ENCODE peak calls at places on chromosomes 4 and X, in nine cellular contexts. X is A673; Z is neuronal stem cell; P is ascending aorta; M is CD8-positive, alpha-beta T cell; O is endodermal cell; Q is astrocyte; G is prostate gland; J is transverse colon. R is an unnamed sample. For H3K36me3, the result is how much of the 10 kb centered on the place peaks cover.

GRCh38 chr4:106914223-106914622 is 121.9 kb downstream of the DKK2 start:
- DNase-seq in X (no peak), Z (no peak), P (no peak), M (no peak), O (no peak), Q (no peak), G (no peak), J (no peak), R (no peak)

GRCh38 chrX:80879143-80879542 is 69.5 kb upstream of the BRWD3 start:
- DNase-seq in X (peak), Z (no peak), P (no peak), M (no peak), O (no peak), Q (no peak), G (peak), J (no peak), R (no peak)

GRCh38 chr4:63607186-63607872 is 801.9 kb downstream of the TECRL start:
- DNase-seq in X (no peak), Z (no peak), P (no peak), M (no peak), O (no peak), Q (no peak), G (no peak), J (no peak), R (no peak)

GRCh38 chrX:139881572-139881971 is 51.3 kb downstream of the ATP11C start:
- DNase-seq in X (peak), Z (no peak), P (no peak), M (no peak), O (no peak), Q (peak), G (no peak), J (no peak), R (no peak)

GRCh38 chr4:120964596-120964995 is 42.1 kb upstream of the PRDM5 start:
- DNase-seq in X (no peak), Z (peak), P (no peak), M (no peak), O (no peak), Q (no peak), G (no peak), J (no peak), R (no peak)

GRCh38 chrX:131577433-131577832 is 33.6 kb downstream of the OR13H1 start:
- DNase-seq in X (no peak), Z (no peak), P (no peak), M (no peak), O (no peak), Q (no peak), G (no peak), J (no peak), R (no peak)

GRCh38 chr4:135383889-135384288 is 1182.3 kb upstream of the PABPC4L start:
- DNase-seq in X (peak), Z (no peak), P (no peak), M (no peak), O (no peak), Q (no peak), G (no peak), J (no peak), R (no peak)

GRCh38 chrX:56794831-56795230 is 65.8 kb downstream of the NBDY start:
- DNase-seq in X (no peak), Z (no peak), P (no peak), M (no peak), O (peak), Q (no peak), G (no peak), J (no peak), R (peak)

GRCh38 chr4:3375688-3376087 is 66.1 kb upstream of the HGFAC start:
- DNase-seq in X (peak), Z (no peak), P (no peak), M (no peak), O (no peak), Q (peak), G (no peak), J (no peak), R (no peak)
- H3K36me3 ChIP-seq in X (under half), Z (half or more), P (under half), M (under half), O (under half), Q (under half), G (under half), J (under half), R (under half)

GRCh38 chr4:93183589-93183988 is 645.0 kb upstream of the ATOH1 start:
- DNase-seq in X (peak), Z (no peak), P (no peak), M (no peak), O (no peak), Q (no peak), G (no peak), J (no peak), R (no peak)
- H3K36me3 ChIP-seq in X (under half), Z (under half), P (under half), M (under half), O (under half), Q (under half), G (under half), J (under half), R (under half)

DNA sequence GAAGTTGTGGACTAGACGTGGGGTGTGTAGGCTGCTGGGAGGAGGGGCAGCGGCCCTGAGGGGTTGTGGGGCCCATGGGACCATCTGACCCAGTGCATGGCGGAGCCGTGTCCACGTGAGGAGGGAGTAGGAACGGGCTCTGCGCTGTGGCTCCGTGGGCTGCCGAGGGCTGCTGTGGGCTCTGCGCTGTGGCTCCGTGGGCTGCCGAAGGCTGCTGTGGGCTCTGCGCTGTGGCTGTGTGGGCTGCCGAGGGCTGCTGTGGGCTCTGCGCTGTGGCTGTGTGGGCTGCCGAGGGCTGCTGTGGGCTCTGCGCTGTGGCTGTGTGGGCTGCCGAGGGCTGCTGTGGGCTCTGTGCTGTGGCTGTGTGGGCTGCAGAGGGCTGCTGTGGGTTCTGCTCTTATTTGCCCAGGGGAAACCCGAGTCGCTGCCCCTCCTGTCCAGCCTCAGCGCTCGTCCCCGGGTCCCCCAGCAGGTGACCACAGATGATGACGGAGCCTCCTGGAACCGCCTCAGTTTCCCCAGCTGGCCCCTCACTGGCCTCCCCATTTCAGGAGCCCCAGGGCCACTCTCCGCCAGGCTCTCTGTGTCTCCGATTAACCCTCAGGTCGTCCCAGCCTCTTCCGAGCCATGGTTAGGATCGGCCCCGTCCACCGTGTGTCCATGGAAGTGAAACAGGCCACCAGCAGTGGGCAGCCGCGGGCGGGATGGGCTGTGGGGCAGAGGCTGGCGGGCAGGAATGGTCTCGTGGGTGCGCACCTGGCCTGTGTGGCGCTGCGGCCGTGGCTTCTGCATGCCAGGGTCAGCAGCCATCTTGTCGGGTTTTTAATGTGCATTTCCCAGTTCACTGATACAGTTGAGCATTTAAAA is 20.0 kb downstream of the PCGF3 start:
- DNase-seq in X (no peak), Z (no peak), P (no peak), M (no peak), O (no peak), Q (no peak), G (no peak), J (no peak), R (no peak)
- H3K36me3 ChIP-seq in X (under half), Z (half or more), P (under half), M (under half), O (under half), Q (under half), G (under half), J (under half), R (under half)

DNA sequence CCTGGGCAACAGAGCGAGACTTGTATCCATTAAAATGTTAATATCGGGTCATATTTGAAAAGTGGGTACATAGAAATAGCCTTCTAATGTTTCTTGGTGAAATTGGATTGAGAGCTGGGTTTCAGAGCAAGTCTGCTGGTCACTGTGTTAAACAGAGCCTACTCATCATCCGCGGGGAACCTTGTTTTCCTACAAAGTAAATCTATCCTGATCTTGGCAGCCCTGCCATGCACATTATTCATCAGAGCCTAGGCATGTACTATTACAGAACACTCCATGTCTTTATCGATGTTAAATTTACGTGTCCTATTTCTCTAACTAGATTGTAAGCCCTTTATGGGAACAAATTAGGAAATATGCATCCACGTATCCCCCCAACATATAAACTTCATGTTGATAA is 18.7 kb downstream of the SETD7 start:
- DNase-seq in X (no peak), Z (no peak), P (no peak), M (no peak), O (no peak), Q (no peak), G (no peak), J (no peak), R (no peak)
- H3K36me3 ChIP-seq in X (under half), Z (under half), P (under half), M (under half), O (half or more), Q (under half), G (under half), J (under half), R (under half)

DNA sequence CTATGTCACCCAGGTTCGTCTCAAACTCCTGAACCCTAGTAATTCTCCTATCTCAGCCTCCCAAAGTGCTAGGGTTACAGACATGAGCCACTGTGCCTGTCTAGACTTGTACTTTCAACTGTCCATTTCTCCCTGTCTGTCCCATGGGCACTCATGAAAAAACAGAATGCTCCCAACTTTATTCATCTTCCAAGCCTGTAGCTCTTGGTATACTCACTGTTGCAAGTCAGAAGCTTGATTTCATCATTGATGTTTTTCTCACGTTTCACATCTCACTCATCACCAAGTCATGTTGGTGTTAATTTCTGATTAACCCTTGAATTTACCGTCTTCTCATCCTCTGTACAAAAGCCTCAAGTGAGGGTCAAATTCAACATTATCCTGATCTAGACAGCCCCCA is 7.3 kb upstream of the SRP72 start:
- DNase-seq in X (no peak), Z (no peak), P (no peak), M (no peak), O (no peak), Q (no peak), G (no peak), J (no peak), R (no peak)
- H3K36me3 ChIP-seq in X (half or more), Z (half or more), P (under half), M (under half), O (half or more), Q (under half), G (under half), J (under half), R (under half)

R was measured in H7.